ENCODE peak calls at places on chromosomes 3 and 15, in eight cellular contexts. One of them, this sample, is unnamed.

GRCh38 chr3:43865376-43865775 is 174.6 kb downstream of the ABHD5 start:
- DNase-seq in heart right ventricle: no peak
- DNase-seq in A549: no peak
- DNase-seq in K562: no peak
- DNase-seq in CD8-positive, alpha-beta T cell: no peak
- DNase-seq in B cell: no peak
- DNase-seq in cardiac muscle cell: no peak
- DNase-seq in tibial artery: no peak
- DNase-seq in this sample: no peak

GRCh38 chr3:65439641-65440040 is 599.1 kb downstream of the MAGI1 start:
- DNase-seq in A549: peak; percentile 46
- DNase-seq in K562: peak; percentile 27
- DNase-seq in CD8-positive, alpha-beta T cell: no peak
- DNase-seq in heart right ventricle: peak; percentile 44
- DNase-seq in B cell: no peak
- DNase-seq in cardiac muscle cell: peak; percentile 75
- DNase-seq in tibial artery: peak; percentile 69
- DNase-seq in this sample: peak; percentile 64

GRCh38 chr3:153026026-153026425 is 136.0 kb upstream of the RAP2B start:
- DNase-seq in CD8-positive, alpha-beta T cell: no peak
- DNase-seq in cardiac muscle cell: peak; percentile 37
- DNase-seq in tibial artery: no peak
- DNase-seq in heart right ventricle: no peak
- DNase-seq in A549: peak; percentile 49
- DNase-seq in K562: no peak
- DNase-seq in B cell: no peak
- DNase-seq in this sample: no peak

GRCh38 chr3:64717872-64718613 is 30.2 kb upstream of the ADAMTS9 start:
- DNase-seq in cardiac muscle cell: no peak
- DNase-seq in heart right ventricle: no peak
- DNase-seq in B cell: no peak
- DNase-seq in tibial artery: no peak
- DNase-seq in CD8-positive, alpha-beta T cell: no peak
- DNase-seq in K562: peak; percentile 6
- DNase-seq in A549: no peak
- DNase-seq in this sample: no peak

GRCh38 chr3:177197934-177198484 is 727 bp upstream of the TBL1XR1 start:
- DNase-seq in B cell: no peak
- DNase-seq in cardiac muscle cell: no peak
- DNase-seq in A549: peak; percentile 39
- DNase-seq in CD8-positive, alpha-beta T cell: no peak
- DNase-seq in tibial artery: no peak
- DNase-seq in heart right ventricle: no peak
- DNase-seq in K562: no peak
- DNase-seq in this sample: no peak

GRCh38 chr3:98555025-98555379 is 23.2 kb downstream of the GPR15 start:
- DNase-seq in tibial artery: no peak
- DNase-seq in B cell: no peak
- DNase-seq in CD8-positive, alpha-beta T cell: no peak
- DNase-seq in heart right ventricle: no peak
- DNase-seq in cardiac muscle cell: no peak
- DNase-seq in A549: no peak
- DNase-seq in K562: no peak
- DNase-seq in this sample: no peak

GRCh38 chr3:15601046-15601398 is 347 bp downstream of the HACL1 start:
- DNase-seq in A549: no peak
- DNase-seq in cardiac muscle cell: no peak
- DNase-seq in CD8-positive, alpha-beta T cell: no peak
- DNase-seq in tibial artery: no peak
- DNase-seq in B cell: peak; percentile 9
- DNase-seq in heart right ventricle: no peak
- DNase-seq in K562: no peak
- DNase-seq in this sample: no peak

GRCh38 chr3:44939581-44940036 is 36.4 kb downstream of the ZDHHC3 start:
- DNase-seq in CD8-positive, alpha-beta T cell: no peak
- DNase-seq in A549: no peak
- DNase-seq in K562: no peak
- DNase-seq in heart right ventricle: peak; percentile 22
- DNase-seq in cardiac muscle cell: peak; percentile 71
- DNase-seq in B cell: no peak
- DNase-seq in tibial artery: no peak
- DNase-seq in this sample: no peak

GRCh38 chr3:31738423-31738822 is 205.7 kb downstream of the STT3B start:
- DNase-seq in CD8-positive, alpha-beta T cell: no peak
- DNase-seq in B cell: no peak
- DNase-seq in A549: no peak
- DNase-seq in heart right ventricle: no peak
- DNase-seq in K562: no peak
- DNase-seq in cardiac muscle cell: no peak
- DNase-seq in tibial artery: no peak
- DNase-seq in this sample: no peak

GRCh38 chr3:16940769-16941683 is 56.3 kb downstream of the PLCL2 start:
- DNase-seq in B cell: no peak
- DNase-seq in CD8-positive, alpha-beta T cell: no peak
- DNase-seq in K562: no peak
- DNase-seq in tibial artery: no peak
- DNase-seq in A549: no peak
- DNase-seq in cardiac muscle cell: peak; percentile 75
- DNase-seq in heart right ventricle: no peak
- DNase-seq in this sample: no peak

GRCh38 chr3:21502631-21503030 is 248.4 kb downstream of the ZNF385D start:
- DNase-seq in tibial artery: no peak
- DNase-seq in CD8-positive, alpha-beta T cell: no peak
- DNase-seq in B cell: no peak
- DNase-seq in heart right ventricle: no peak
- DNase-seq in A549: no peak
- DNase-seq in cardiac muscle cell: no peak
- DNase-seq in K562: no peak
- DNase-seq in this sample: no peak

GRCh38 chr3:144041960-144042556 is 70.4 kb downstream of the DIPK2A start:
- DNase-seq in cardiac muscle cell: no peak
- DNase-seq in K562: no peak
- DNase-seq in A549: no peak
- DNase-seq in heart right ventricle: no peak
- DNase-seq in tibial artery: no peak
- DNase-seq in CD8-positive, alpha-beta T cell: no peak
- DNase-seq in B cell: no peak
- DNase-seq in this sample: no peak

GRCh38 chr3:36756272-36756671 is 8.1 kb downstream of the DCLK3 start:
- DNase-seq in tibial artery: no peak
- DNase-seq in K562: no peak
- DNase-seq in B cell: no peak
- DNase-seq in cardiac muscle cell: no peak
- DNase-seq in CD8-positive, alpha-beta T cell: no peak
- DNase-seq in A549: no peak
- DNase-seq in heart right ventricle: no peak
- DNase-seq in this sample: no peak

GRCh38 chr15:39133201-39133600 is 447.7 kb upstream of the THBS1 start:
- DNase-seq in cardiac muscle cell: peak; percentile 8
- DNase-seq in B cell: no peak
- DNase-seq in tibial artery: no peak
- DNase-seq in heart right ventricle: no peak
- DNase-seq in CD8-positive, alpha-beta T cell: no peak
- DNase-seq in A549: peak; percentile 82
- DNase-seq in K562: no peak
- DNase-seq in this sample: no peak

GRCh38 chr3:46368569-46368968 is 2.2 kb upstream of the CCR5 start:
- DNase-seq in CD8-positive, alpha-beta T cell: peak; percentile 77
- DNase-seq in A549: peak; percentile 18
- DNase-seq in B cell: peak; percentile 29
- DNase-seq in K562: no peak
- DNase-seq in heart right ventricle: peak; percentile 46
- DNase-seq in tibial artery: peak; percentile 71
- DNase-seq in cardiac muscle cell: peak; percentile 24
- DNase-seq in this sample: peak; percentile 49

GRCh38 chr3:99342374-99342773 is 296.0 kb upstream of the COL8A1 start:
- DNase-seq in A549: no peak
- DNase-seq in cardiac muscle cell: no peak
- DNase-seq in K562: no peak
- DNase-seq in CD8-positive, alpha-beta T cell: no peak
- DNase-seq in tibial artery: no peak
- DNase-seq in heart right ventricle: no peak
- DNase-seq in B cell: no peak
- DNase-seq in this sample: no peak

DNA sequence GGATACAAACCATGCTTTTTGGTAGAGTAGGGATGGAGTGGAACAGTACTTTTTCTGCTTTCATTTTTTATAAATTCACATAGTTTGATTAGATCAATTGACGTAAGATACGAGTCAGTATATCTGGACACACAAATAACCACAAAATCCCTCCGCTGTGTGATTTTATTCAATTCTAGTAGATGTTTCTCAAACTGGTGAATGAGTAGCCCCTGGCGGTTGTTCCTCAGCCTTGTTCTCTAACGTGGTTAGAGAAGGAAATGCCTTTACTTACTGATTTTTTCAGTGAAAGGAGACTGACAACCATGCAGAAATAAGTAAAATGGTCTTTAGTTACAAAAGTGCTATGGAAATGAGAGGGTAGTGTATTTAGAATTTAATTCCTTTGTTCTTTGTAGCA is 161.0 kb downstream of the TCF12 start:
- DNase-seq in cardiac muscle cell: no peak
- DNase-seq in A549: no peak
- DNase-seq in tibial artery: no peak
- DNase-seq in CD8-positive, alpha-beta T cell: no peak
- DNase-seq in K562: no peak
- DNase-seq in heart right ventricle: no peak
- DNase-seq in B cell: no peak
- DNase-seq in this sample: no peak
- TF ChIP-seq CTCF in cardiac muscle cell: no peak
- TF ChIP-seq CTCF in A549: no peak
- TF ChIP-seq CTCF in tibial artery: no peak
- TF ChIP-seq CTCF in CD8-positive, alpha-beta T cell: no peak
- TF ChIP-seq CTCF in K562: peak; percentile 33
- TF ChIP-seq CTCF in heart right ventricle: no peak
- TF ChIP-seq CTCF in B cell: no peak
- TF ChIP-seq CTCF in this sample: no peak

GRCh38 chr3:148723591-148723990 is 25.9 kb downstream of the AGTR1 start:
- DNase-seq in cardiac muscle cell: no peak
- DNase-seq in heart right ventricle: no peak
- DNase-seq in K562: no peak
- DNase-seq in A549: peak; percentile 55
- DNase-seq in CD8-positive, alpha-beta T cell: no peak
- DNase-seq in B cell: no peak
- DNase-seq in tibial artery: no peak
- DNase-seq in this sample: no peak

GRCh38 chr3:148730676-148731075 is 33.0 kb downstream of the AGTR1 start:
- DNase-seq in tibial artery: no peak
- DNase-seq in CD8-positive, alpha-beta T cell: no peak
- DNase-seq in B cell: no peak
- DNase-seq in cardiac muscle cell: no peak
- DNase-seq in heart right ventricle: no peak
- DNase-seq in A549: no peak
- DNase-seq in K562: no peak
- DNase-seq in this sample: no peak

GRCh38 chr3:148729656-148730055 is 32.0 kb downstream of the AGTR1 start:
- DNase-seq in tibial artery: no peak
- DNase-seq in heart right ventricle: no peak
- DNase-seq in cardiac muscle cell: no peak
- DNase-seq in A549: no peak
- DNase-seq in B cell: no peak
- DNase-seq in CD8-positive, alpha-beta T cell: no peak
- DNase-seq in K562: no peak
- DNase-seq in this sample: no peak

DNA sequence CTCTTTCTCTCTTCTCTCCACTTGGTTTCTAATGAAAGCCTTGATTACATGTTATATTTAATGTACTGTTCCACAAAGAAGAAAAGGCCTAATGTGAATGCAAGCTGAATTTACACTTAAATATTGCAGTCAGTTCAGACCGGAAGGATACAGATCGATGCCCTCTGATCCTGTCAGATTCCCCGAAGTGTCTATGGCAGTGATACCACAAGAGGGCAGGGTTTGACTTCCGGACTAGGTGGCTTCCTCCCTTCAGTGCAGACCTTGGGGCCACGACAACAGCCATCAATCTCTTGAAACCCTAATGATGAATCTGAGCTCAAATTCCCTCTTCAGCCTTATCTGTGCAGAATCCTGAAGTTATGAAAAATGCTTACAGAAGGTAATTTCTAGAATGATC is 29.5 kb downstream of the AGTR1 start:
- DNase-seq in tibial artery: no peak
- DNase-seq in heart right ventricle: no peak
- DNase-seq in CD8-positive, alpha-beta T cell: no peak
- DNase-seq in K562: no peak
- DNase-seq in A549: peak; percentile 62
- DNase-seq in cardiac muscle cell: peak; percentile 23
- DNase-seq in B cell: no peak
- DNase-seq in this sample: peak; percentile 54
- TF ChIP-seq CTCF in tibial artery: no peak
- TF ChIP-seq CTCF in heart right ventricle: no peak
- TF ChIP-seq CTCF in CD8-positive, alpha-beta T cell: no peak
- TF ChIP-seq CTCF in K562: no peak
- TF ChIP-seq CTCF in A549: peak; percentile 56
- TF ChIP-seq CTCF in cardiac muscle cell: peak; percentile 29
- TF ChIP-seq CTCF in B cell: no peak
- TF ChIP-seq CTCF in this sample: peak; percentile 47

DNA sequence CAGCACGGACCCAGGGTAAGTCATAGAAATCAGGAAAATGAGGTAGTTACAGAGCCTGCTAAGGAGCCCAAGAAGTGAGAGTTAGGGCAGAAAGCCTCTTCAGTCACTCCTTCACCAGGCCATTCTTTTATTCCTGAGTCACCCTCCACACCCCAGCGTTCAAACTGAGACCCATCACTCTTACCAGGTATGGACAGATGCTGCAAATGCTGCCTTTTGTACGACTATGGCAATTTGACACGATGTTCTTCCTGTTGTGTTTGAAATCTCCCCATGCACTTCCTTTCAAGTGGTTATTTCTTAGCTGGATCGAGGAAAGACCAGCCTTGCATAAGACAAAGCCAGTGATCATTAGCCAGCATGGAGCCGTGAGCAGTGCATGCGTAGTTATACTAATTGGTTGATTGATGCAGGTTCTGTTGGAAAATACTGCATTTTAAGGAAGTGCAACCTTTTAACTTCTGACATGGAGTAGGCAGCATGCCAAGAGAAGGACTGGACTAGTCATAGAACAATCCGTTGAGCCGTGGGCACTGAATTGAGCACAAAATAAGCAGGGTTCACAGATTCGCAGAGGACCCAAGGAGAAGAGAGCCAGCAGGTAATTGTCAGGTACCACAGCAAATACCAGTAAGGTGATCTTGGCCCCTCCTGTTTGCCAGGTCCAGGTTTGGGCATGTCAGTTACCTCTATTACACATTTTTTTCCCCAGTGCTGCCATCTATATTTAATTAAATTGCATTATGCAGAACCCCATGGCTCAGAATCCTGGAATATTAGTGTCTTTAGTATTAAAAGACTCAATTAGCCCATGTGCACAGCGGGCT is 28.9 kb upstream of the BCL6 start:
- DNase-seq in cardiac muscle cell: no peak
- DNase-seq in heart right ventricle: no peak
- DNase-seq in B cell: no peak
- DNase-seq in CD8-positive, alpha-beta T cell: no peak
- DNase-seq in K562: no peak
- DNase-seq in tibial artery: no peak
- DNase-seq in A549: no peak
- DNase-seq in this sample: no peak
- TF ChIP-seq CTCF in cardiac muscle cell: no peak
- TF ChIP-seq CTCF in heart right ventricle: no peak
- TF ChIP-seq CTCF in B cell: no peak
- TF ChIP-seq CTCF in CD8-positive, alpha-beta T cell: no peak
- TF ChIP-seq CTCF in K562: no peak
- TF ChIP-seq CTCF in tibial artery: no peak
- TF ChIP-seq CTCF in A549: no peak
- TF ChIP-seq CTCF in this sample: no peak

GRCh38 chr15:45573961-45574629 is 13.1 kb upstream of the BLOC1S6 start:
- DNase-seq in K562: peak; percentile 19
- DNase-seq in heart right ventricle: no peak
- DNase-seq in tibial artery: no peak
- DNase-seq in B cell: no peak
- DNase-seq in cardiac muscle cell: peak; percentile 77
- DNase-seq in A549: peak; percentile 48
- DNase-seq in CD8-positive, alpha-beta T cell: peak; percentile 33
- DNase-seq in this sample: peak; percentile 34
- TF ChIP-seq CTCF in K562: peak; percentile 55
- TF ChIP-seq CTCF in heart right ventricle: peak; percentile 7
- TF ChIP-seq CTCF in tibial artery: no peak
- TF ChIP-seq CTCF in B cell: peak; percentile 30
- TF ChIP-seq CTCF in cardiac muscle cell: peak; percentile 18
- TF ChIP-seq CTCF in A549: peak; percentile 9
- TF ChIP-seq CTCF in CD8-positive, alpha-beta T cell: no peak
- TF ChIP-seq CTCF in this sample: peak; percentile 28

This sample was measured in endothelial cell.